ENCODE peak calls at places on chromosomes 13 and 19, in four cellular contexts. Z, H, G and F are unnamed samples.

GRCh38 chr13:107882708-107883560 is 332.4 kb downstream of the LIG4 start:
- DNase-seq in Z (no peak), H (no peak), G (peak; percentile 42), F (no peak)

GRCh38 chr19:45763691-45764294 is 5.3 kb downstream of the SIX5 start:
- DNase-seq in Z (peak; percentile 81), H (no peak), G (no peak), F (no peak)

GRCh38 chr19:21256722-21257121 is 72.5 kb downstream of the ZNF708 start:
- DNase-seq in Z (no peak), H (no peak), G (no peak), F (peak; percentile 6)

GRCh38 chr19:55369651-55370304 is 485 bp downstream of the IL11 start:
- DNase-seq in Z (no peak), H (no peak), G (peak; percentile 72), F (peak; percentile 48)

GRCh38 chr13:84377071-84377470 is 494.8 kb upstream of the SLITRK1 start:
- DNase-seq in Z (no peak), H (no peak), G (no peak), F (no peak)

GRCh38 chr13:105442941-105443340 is 1092.5 kb downstream of the EFNB2 start:
- DNase-seq in Z (no peak), H (no peak), G (peak; percentile 95), F (peak; percentile 95)

GRCh38 chr13:43802511-43802910 is 15.7 kb upstream of the ENOX1 start:
- DNase-seq in Z (no peak), H (no peak), G (peak; percentile 53), F (no peak)

GRCh38 chr19:17073869-17074627 is 1.2 kb downstream of the HAUS8 start:
- DNase-seq in Z (no peak), H (peak; percentile 77), G (no peak), F (no peak)

GRCh38 chr13:49524740-49525501 is 29.2 kb downstream of the PHF11 start:
- DNase-seq in Z (no peak), H (no peak), G (peak; percentile 11), F (no peak)

GRCh38 chr13:98981596-98982195 is 3.8 kb upstream of the DOCK9 start:
- DNase-seq in Z (no peak), H (peak; percentile 20), G (no peak), F (no peak)

GRCh38 chr19:46886546-46887239 is 25.9 kb downstream of the ARHGAP35 start:
- DNase-seq in Z (no peak), H (peak; percentile 63), G (peak; percentile 40), F (no peak)

GRCh38 chr19:34118879-34119748 is 53.2 kb upstream of the LSM14A start:
- DNase-seq in Z (no peak), H (no peak), G (no peak), F (no peak)

GRCh38 chr13:97043302-97043701 is 49.0 kb upstream of the OXGR1 start:
- DNase-seq in Z (no peak), H (no peak), G (no peak), F (peak; percentile 76)

GRCh38 chr19:37413243-37414084 is 42.6 kb downstream of the ZNF527 start:
- DNase-seq in Z (no peak), H (no peak), G (no peak), F (peak; percentile 34)

GRCh38 chr19:52898101-52898500 is 666 bp upstream of the ZNF320 start:
- DNase-seq in Z (peak; percentile 73), H (no peak), G (no peak), F (no peak)

GRCh38 chr19:3573858-3574637 is 1.3 kb downstream of the HMG20B start:
- DNase-seq in Z (peak; percentile 96), H (peak; percentile 98), G (peak; percentile 97), F (peak; percentile 97)

GRCh38 chr13:110382229-110382628 is 75.1 kb downstream of the COL4A2 start:
- DNase-seq in Z (no peak), H (no peak), G (peak; percentile 82), F (peak; percentile 98)

GRCh38 chr19:56080669-56081401 is 40.3 kb downstream of the ZNF787 start:
- DNase-seq in Z (peak; percentile 95), H (peak; percentile 91), G (peak; percentile 59), F (peak; percentile 85)

GRCh38 chr13:34145061-34145460 is 327.1 kb downstream of the RFC3 start:
- DNase-seq in Z (no peak), H (no peak), G (no peak), F (no peak)

GRCh38 chr13:74110053-74110452 is 24.2 kb downstream of the KLF12 start:
- DNase-seq in Z (no peak), H (no peak), G (no peak), F (no peak)

GRCh38 chr19:16949496-16950023 is 60.8 kb downstream of the F2RL3 start:
- DNase-seq in Z (peak; percentile 69), H (no peak), G (no peak), F (no peak)

GRCh38 chr13:40479196-40479845 is 187.1 kb downstream of the FOXO1 start:
- DNase-seq in Z (peak; percentile 80), H (no peak), G (no peak), F (no peak)

GRCh38 chr13:63586467-63586866 is 2170.8 kb upstream of the PCDH20 start:
- DNase-seq in Z (no peak), H (no peak), G (no peak), F (no peak)

GRCh38 chr13:28474491-28475134 is 20.3 kb downstream of the FLT1 start:
- DNase-seq in Z (no peak), H (no peak), G (no peak), F (peak; percentile 73)

GRCh38 chr19:36003284-36003683 is 5.3 kb downstream of the SYNE4 start:
- DNase-seq in Z (no peak), H (no peak), G (no peak), F (no peak)

GRCh38 chr13:43388282-43389034 is 365.1 kb downstream of the DNAJC15 start:
- DNase-seq in Z (no peak), H (no peak), G (peak; percentile 77), F (no peak)

GRCh38 chr13:71118779-71119364 is 748.1 kb downstream of the DACH1 start:
- DNase-seq in Z (no peak), H (no peak), G (peak; percentile 38), F (no peak)

GRCh38 chr13:82501804-82502203 is 1380.5 kb downstream of the SLITRK1 start:
- DNase-seq in Z (no peak), H (no peak), G (no peak), F (no peak)

GRCh38 chr13:109963384-109963783 is 177.0 kb upstream of the IRS2 start:
- DNase-seq in Z (no peak), H (no peak), G (no peak), F (no peak)

DNA sequence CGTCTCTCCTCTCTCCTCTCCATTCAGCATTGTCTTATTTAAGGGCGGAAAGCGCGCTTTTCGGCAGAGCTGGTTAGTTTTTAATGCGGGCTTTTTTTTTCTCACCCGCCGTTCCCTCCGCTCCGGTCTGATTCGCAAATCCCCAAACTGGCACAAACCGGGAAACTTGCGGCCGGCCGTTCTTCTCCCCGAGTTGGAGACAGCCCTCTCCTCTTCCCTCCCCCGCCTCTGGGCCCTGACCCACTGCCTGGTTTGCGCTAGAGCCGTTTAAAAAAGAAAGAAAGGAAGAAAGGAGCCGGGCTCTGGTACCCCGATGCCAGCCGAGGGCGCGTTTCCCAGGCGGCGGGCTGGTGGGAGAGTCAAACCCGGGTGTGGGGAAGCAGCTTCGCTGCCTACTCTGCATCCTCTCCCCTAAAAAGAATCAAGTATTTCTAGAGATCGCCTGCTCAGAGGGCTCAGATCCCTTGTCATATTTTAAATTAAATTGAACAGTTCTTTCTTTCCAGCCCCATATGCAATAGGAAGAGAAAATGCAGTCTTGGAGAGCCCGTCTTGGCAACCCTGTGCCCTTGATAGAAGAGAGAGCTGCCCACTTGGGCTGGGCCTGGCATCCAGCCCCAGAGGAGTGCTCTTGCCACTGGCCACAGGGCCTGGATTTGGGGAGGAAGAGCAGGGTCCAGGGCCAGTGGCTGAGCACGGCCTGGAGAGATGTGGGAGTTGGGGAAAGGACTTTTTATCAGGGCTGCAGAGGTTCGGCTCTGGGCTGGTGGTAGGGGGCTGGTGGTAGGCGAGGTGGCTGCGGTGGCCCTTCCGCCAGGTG is 19.0 kb downstream of the NFIX start:
- DNase-seq in Z (no peak), H (no peak), G (peak; percentile 76), F (peak; percentile 39)
- H3K4me3 ChIP-seq in Z (no peak overlapping the region), H (no peak overlapping the region), G (peak overlapping the region; percentile 75), F (peak overlapping the region; percentile 48)

GRCh38 chr13:30114586-30115256 is 192.6 kb downstream of the KATNAL1 start:
- DNase-seq in Z (peak; percentile 98), H (peak; percentile 94), G (peak; percentile 87), F (peak; percentile 78)

GRCh38 chr13:30113531-30113930 is 193.8 kb downstream of the KATNAL1 start:
- DNase-seq in Z (no peak), H (no peak), G (no peak), F (no peak)

GRCh38 chr13:30116379-30116778 is 191.0 kb downstream of the KATNAL1 start:
- DNase-seq in Z (no peak), H (no peak), G (no peak), F (no peak)

GRCh38 chr13:30113983-30114491 is 193.3 kb downstream of the KATNAL1 start:
- DNase-seq in Z (no peak), H (no peak), G (no peak), F (no peak)

DNA sequence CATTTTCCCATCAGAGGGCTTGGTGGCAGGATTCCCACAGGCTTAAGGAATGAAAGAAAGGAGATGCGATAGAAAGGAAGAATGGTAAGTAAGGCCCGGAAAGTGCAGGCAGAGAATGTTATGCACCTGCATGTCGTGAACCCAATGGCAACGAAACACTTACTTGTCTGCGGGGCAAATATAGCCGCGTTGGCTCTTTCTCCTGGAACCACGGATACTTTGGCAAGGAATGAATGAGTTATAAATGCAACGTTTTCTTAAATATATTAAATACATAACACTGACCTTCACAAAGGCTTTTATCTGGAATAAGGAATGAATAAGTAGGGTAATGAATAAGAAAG is 192.1 kb downstream of the KATNAL1 start:
- DNase-seq in Z (no peak), H (no peak), G (no peak), F (no peak)
- TF ChIP-seq CTCF in Z (no peak), H (no peak), G (no peak), F (no peak)

GRCh38 chr19:10962863-10963262 is 2.0 kb downstream of the SMARCA4 start:
- DNase-seq in Z (no peak), H (peak; percentile 32), G (no peak), F (no peak)
- H3K4me3 ChIP-seq in Z (no peak overlapping the region), H (peak overlapping the region; percentile 81), G (peak overlapping the region; percentile 81), F (no peak overlapping the region)

GRCh38 chr19:49862411-49863253 is 4.7 kb downstream of the PNKP start:
- DNase-seq in Z (no peak), H (peak; percentile 21), G (no peak), F (no peak)
- TF ChIP-seq CTCF in Z (no peak), H (peak; percentile 16), G (peak; percentile 66), F (peak; percentile 21)

DNA sequence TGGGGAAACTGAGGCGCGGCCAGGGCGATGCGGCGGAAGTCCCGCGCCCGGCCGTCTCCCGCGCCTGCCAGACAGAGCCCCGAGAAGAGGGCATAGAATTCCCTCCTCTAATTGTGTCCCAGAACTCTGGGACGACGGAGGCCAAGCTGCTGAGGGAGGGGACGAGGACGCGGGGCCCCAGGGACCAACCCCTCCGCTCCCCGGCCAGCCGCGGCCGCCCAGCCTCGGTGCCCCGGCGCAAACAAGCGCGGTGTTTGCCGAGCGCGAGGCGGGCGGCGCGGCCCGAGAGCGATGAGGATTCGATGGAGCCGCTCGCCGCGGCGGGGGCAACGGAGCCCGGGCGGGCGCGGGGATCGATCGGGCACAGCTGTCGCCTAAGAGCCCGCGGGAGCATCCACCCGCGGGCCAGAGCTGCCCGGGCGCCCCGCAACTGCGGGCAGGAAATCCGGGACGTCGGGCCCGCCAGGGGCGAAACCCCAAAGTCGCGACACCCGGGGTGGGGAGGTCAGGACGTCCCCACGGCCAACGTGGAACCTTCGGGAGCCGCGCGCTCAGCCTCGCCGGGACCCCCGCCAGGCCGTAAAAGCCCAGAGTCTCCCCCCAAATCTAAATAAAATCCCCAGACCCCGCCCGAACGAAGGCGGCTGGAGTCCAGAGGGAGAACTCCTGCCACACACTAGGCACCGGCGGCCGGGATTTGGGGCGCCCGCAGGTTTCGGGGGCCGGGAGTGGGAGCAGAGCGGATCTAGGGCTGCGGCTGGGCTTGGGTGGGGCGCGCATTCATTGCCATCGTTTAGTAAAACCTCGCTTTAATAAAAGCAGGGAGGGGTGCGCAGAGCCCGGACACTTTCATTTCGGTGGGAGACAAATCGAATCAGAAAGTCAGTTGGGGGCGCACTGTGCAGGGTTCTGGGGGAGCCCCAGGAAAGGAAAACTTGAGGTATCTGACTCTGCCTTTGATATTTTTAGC is 3.6 kb upstream of the ONECUT3 start:
- DNase-seq in Z (no peak), H (no peak), G (no peak), F (no peak)
- H3K4me3 ChIP-seq in Z (no peak overlapping the region), H (no peak overlapping the region), G (peak overlapping the region; percentile 70), F (no peak overlapping the region)